ENCODE peak calls at places on chromosomes 4 and X, in six cellular contexts. D is IMR-90, S is neural progenitor cell, K is fibroblast of lung, Y is tibial artery, I is heart right ventricle. U is an unnamed sample.
A peak's percentile ranks its signal among the peaks of the same experiment; 100 is the strongest.

GRCh38 chr4:185235480-185236154 is 26.2 kb downstream of the SNX25 start:
- DNase-seq in Y (no peak), K (peak; percentile 44), D (peak; percentile 38), S (no peak), I (no peak), U (no peak)

GRCh38 chr4:119261986-119262385 is 49.5 kb downstream of the USP53 start:
- DNase-seq in I (no peak), Y (no peak), K (no peak), S (no peak), D (peak; percentile 33), U (no peak)

GRCh38 chrX:9252182-9252581 is 212.7 kb upstream of the TBL1X start:
- DNase-seq in I (no peak), D (no peak), K (no peak), S (no peak), Y (no peak), U (no peak)

GRCh38 chrX:54043696-54044125 is 562 bp downstream of the PHF8 start:
- DNase-seq in I (no peak), Y (no peak), D (peak; percentile 10), S (peak; percentile 77), K (no peak), U (peak; percentile 4)

GRCh38 chr4:118730683-118731082 is 45.5 kb downstream of the METTL14 start:
- DNase-seq in S (no peak), I (no peak), K (no peak), Y (no peak), D (peak; percentile 28), U (no peak)

GRCh38 chr4:23934915-23935314 is 45.1 kb upstream of the PPARGC1A start:
- DNase-seq in D (peak; percentile 87), Y (peak; percentile 89), K (peak; percentile 98), I (peak; percentile 74), S (no peak), U (peak; percentile 10)

GRCh38 chr4:119106036-119107000 is 29.3 kb upstream of the MYOZ2 start:
- DNase-seq in S (no peak), K (no peak), I (no peak), Y (no peak), D (no peak), U (no peak)

GRCh38 chr4:104941661-104942062 is 205.0 kb upstream of the TET2 start:
- DNase-seq in D (no peak), I (no peak), S (no peak), Y (no peak), K (no peak), U (peak; percentile 3)

GRCh38 chr4:17164656-17165055 is 266.2 kb upstream of the LDB2 start:
- DNase-seq in I (no peak), K (peak; percentile 25), Y (no peak), D (peak; percentile 63), S (no peak), U (no peak)

GRCh38 chr4:55791666-55792065 is 27.9 kb upstream of the EXOC1L start:
- DNase-seq in Y (no peak), D (no peak), S (no peak), I (no peak), K (no peak), U (peak; percentile 45)

GRCh38 chr4:183888564-183888963 is 16.5 kb upstream of the STOX2 start:
- DNase-seq in K (no peak), D (no peak), I (no peak), Y (no peak), S (no peak), U (no peak)

GRCh38 chr4:143186202-143186601 is 1.5 kb downstream of the USP38 start:
- DNase-seq in K (peak; percentile 9), Y (no peak), D (peak; percentile 24), I (no peak), S (peak; percentile 3), U (no peak)

GRCh38 chr4:3628868-3629175 is 96.6 kb upstream of the LRPAP1 start:
- DNase-seq in K (no peak), I (no peak), Y (no peak), D (no peak), S (no peak), U (no peak)

GRCh38 chrX:120499301-120500097 is 30.4 kb upstream of the LAMP2 start:
- DNase-seq in Y (no peak), K (peak; percentile 49), S (no peak), I (no peak), D (peak; percentile 7), U (no peak)

GRCh38 chrX:134717698-134718328 is 59.5 kb upstream of the PLAC1 start:
- DNase-seq in K (no peak), Y (no peak), D (peak; percentile 68), I (no peak), S (no peak), U (no peak)

GRCh38 chrX:20479896-20480295 is 213.2 kb upstream of the RPS6KA3 start:
- DNase-seq in Y (no peak), I (no peak), S (no peak), D (no peak), K (no peak), U (no peak)

GRCh38 chr4:141240671-141241070 is 20.0 kb downstream of the ZNF330 start:
- DNase-seq in D (no peak), Y (no peak), S (no peak), K (no peak), I (no peak), U (no peak)

GRCh38 chr4:3256230-3257124 is 7.5 kb downstream of the MSANTD1 start:
- DNase-seq in D (no peak), K (no peak), S (no peak), Y (no peak), I (no peak), U (no peak)

GRCh38 chr4:123661080-123661737 is 264.6 kb downstream of the SPRY1 start:
- DNase-seq in I (no peak), Y (no peak), S (no peak), K (peak; percentile 62), D (peak; percentile 33), U (peak; percentile 37)

GRCh38 chr4:94834496-94834895 is 76.7 kb downstream of the BMPR1B start:
- DNase-seq in Y (no peak), I (no peak), K (no peak), D (no peak), S (no peak), U (no peak)

GRCh38 chrX:153991013-153991580 is 18.5 kb downstream of the TMEM187 start:
- DNase-seq in K (no peak), D (no peak), I (no peak), Y (no peak), S (no peak), U (no peak)

DNA sequence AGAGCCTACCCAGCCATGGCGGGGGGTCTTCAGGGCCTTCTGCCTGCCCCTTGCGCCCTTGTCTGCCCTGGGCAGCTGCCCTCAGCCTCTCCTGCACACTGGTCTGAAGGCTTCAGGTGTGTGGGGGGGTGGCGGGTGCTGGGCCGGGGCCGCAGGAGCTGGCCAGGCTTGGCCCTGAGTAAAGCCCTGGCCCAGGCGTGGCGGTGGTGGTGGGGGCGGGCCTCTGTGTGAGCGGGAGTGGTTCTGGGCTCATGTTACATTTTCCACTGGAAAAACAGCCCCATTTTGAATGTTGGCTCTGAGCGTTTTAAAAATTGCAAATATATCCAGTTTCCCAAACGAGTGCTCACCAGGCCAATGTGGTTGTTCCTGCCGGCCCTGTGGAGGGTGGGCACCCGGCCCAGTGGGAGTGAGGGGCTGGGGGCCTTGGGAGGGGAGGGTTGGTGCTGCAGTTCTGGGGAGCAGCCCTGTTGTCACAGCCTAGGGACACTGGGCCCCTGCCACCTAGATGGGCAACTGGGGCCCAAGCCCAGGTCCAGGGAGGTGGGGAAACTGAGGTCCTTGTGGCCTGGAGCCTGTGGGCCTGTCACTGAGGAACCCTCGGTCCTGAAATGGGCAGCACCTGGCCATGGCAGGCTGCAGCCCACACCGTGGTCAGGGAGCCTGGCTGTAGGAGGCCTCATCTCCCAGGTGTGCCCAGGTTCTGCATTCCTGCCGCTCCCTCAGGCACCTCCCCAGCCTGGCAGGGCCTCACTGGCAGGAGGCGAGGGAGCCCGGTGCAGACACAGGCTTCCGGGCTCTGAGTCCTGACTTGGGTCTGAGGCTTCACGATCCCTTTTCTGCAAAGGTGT is 28.3 kb downstream of the FGFRL1 start:
- DNase-seq in D (peak; percentile 32), K (peak; percentile 53), S (peak; percentile 62), Y (peak; percentile 85), I (no peak), U (no peak)
- H3K27ac ChIP-seq in D (peak overlapping the region; percentile 31), K (no peak overlapping the region), S (no peak overlapping the region), Y (peak overlapping the region; percentile 69), I (peak overlapping the region; percentile 35), U (peak overlapping the region; percentile 97)

DNA sequence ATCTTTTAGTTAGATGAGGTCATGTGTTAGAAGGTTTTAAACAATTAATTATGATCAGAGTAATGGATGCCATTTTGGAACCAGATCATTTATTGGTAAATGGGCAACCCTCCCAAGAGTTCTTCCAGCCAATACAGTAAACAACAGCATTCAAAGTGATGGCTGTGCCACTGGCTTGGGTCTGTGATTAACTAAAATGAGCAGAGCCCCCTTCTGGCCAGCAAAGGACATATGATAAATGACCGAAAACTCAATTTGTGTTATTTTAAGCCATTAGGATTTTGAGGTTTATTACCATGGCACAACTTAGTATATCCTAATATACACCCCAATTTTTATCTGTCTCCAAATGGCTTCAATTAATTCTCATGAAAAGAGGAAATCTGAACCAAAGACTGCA is 90.8 kb upstream of the NPFFR2 start:
- DNase-seq in S (peak; percentile 69), Y (no peak), D (peak; percentile 0), I (no peak), K (no peak), U (peak; percentile 1)
- TF ChIP-seq CTCF in S (peak; percentile 72), Y (no peak), D (peak; percentile 28), I (peak; percentile 14), K (no peak), U (no peak)

DNA sequence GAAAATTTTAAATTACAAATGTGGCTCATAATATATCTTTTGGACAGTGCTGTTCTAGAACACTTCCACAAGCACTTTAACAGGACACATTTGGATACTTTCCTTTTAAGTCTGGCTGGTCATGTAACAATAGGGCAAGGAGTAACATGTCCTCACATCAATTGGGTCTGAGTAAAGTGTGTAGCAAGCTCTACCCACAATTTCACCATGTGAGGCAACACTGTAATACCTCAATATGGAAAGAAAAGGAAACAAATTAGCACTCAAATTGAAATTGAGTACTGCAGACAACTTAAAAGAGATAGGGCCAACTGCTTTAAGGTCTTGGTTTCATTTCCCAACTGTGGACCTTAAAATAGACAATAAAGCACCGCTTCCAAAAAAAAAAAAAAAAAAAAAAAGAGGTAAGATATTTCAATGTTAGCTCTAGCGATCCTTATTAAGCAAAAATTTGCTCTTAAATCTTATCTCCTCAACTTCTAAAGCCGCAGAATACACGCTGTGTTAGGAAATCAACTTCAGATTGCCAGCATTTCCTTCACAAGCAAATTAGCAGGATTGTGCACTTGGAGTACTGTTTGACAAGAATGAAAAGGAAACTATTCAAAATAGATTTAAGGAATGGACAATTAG is 1.7 kb downstream of the CASK start:
- DNase-seq in Y (no peak), S (peak; percentile 4), I (no peak), D (peak; percentile 37), K (peak; percentile 75), U (peak; percentile 19)
- H3K27ac ChIP-seq in Y (peak overlapping the region; percentile 85), S (no peak overlapping the region), I (peak overlapping the region; percentile 92), D (peak overlapping the region; percentile 81), K (peak overlapping the region; percentile 66), U (no peak overlapping the region)

DNA sequence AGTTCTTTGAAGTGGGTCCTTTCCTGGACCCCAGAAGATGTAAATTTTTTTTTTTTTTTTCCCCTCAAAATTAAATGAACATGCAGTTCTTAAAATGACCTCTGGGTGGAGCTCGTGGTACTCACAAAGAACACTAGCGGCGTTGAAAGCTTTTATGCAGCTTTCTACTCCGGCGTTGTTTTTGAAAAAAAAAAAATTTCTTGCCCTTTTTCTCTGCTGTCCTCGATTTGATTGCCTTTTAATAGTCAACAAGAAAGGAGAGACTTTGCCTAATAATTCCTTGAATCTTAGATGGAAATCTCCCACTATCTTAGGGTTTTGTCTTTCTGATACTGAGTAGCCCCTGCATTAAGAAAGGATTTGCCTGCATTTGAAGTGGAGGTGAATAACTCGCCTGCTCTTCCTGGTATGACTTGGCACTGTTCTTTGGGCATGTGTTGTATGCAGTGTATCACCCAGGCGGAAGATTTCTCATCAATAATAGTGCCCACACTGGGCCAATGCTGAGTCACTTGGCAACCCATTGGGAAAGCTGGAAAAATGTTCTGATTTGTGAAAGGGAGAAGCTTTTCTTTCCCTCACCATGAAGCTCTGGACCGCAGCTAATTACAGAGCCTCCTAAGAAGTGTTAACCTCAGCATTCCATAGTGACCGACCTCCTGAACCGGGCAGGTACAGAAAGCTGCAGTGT is 104.0 kb downstream of the PHEX start:
- DNase-seq in K (peak; percentile 84), Y (peak; percentile 60), D (peak; percentile 60), S (peak; percentile 67), I (peak; percentile 5), U (peak; percentile 67)
- TF ChIP-seq CTCF in K (peak; percentile 55), Y (peak; percentile 64), D (peak; percentile 67), S (peak; percentile 74), I (peak; percentile 48), U (peak; percentile 58)